ENCODE peak calls at places on chromosomes 1 and 21, in four cellular contexts. One of them, this sample, is unnamed.

GRCh38 chr21:45412491-45412890 is 7.5 kb downstream of the COL18A1 start:
- DNase-seq in neural crest cell: no peak
- DNase-seq in HCT116: no peak
- DNase-seq in Caco-2: no peak
- DNase-seq in this sample: no peak

GRCh38 chr1:115445090-115445489 is 107.0 kb upstream of the NGF start:
- DNase-seq in Caco-2: no peak
- DNase-seq in neural crest cell: no peak
- DNase-seq in HCT116: no peak
- DNase-seq in this sample: no peak

GRCh38 chr1:63630666-63631065 is 37.5 kb downstream of the PGM1 start:
- DNase-seq in neural crest cell: no peak
- DNase-seq in HCT116: no peak
- DNase-seq in Caco-2: no peak
- DNase-seq in this sample: no peak

GRCh38 chr1:78281580-78281979 is 209.2 kb upstream of the PTGFR start:
- DNase-seq in Caco-2: no peak
- DNase-seq in HCT116: no peak
- DNase-seq in neural crest cell: no peak
- DNase-seq in this sample: no peak

GRCh38 chr1:168112673-168113305 is 23.9 kb downstream of the GPR161 start:
- DNase-seq in Caco-2: no peak
- DNase-seq in neural crest cell: no peak
- DNase-seq in HCT116: no peak
- DNase-seq in this sample: no peak

GRCh38 chr1:54610048-54610447 is 13.3 kb downstream of the FAM151A start:
- DNase-seq in HCT116: no peak
- DNase-seq in Caco-2: no peak
- DNase-seq in neural crest cell: no peak
- DNase-seq in this sample: no peak

GRCh38 chr21:43196789-43197188 is 28.0 kb downstream of the CRYAA start:
- DNase-seq in HCT116: no peak
- DNase-seq in neural crest cell: no peak
- DNase-seq in Caco-2: no peak
- DNase-seq in this sample: no peak

GRCh38 chr1:43315963-43316737 is 15.4 kb downstream of the TIE1 start:
- DNase-seq in Caco-2: no peak
- DNase-seq in HCT116: no peak
- DNase-seq in neural crest cell: no peak
- DNase-seq in this sample: no peak

GRCh38 chr1:63516629-63517028 is 6.4 kb downstream of the ITGB3BP start:
- DNase-seq in HCT116: no peak
- DNase-seq in Caco-2: no peak
- DNase-seq in neural crest cell: no peak
- DNase-seq in this sample: no peak

This sample was measured in T-cell.